ENCODE peak calls at places on chromosome 7, in four cellular contexts. M is iPS DF 6.9, D is endodermal cell, S is left lung. V is an unnamed sample.

GRCh38 chr7:70694909-70695803 is 436.8 kb upstream of the GALNT17 start:
- DNase-seq in D (peak; percentile 76), M (no peak), S (no peak), V (no peak)

GRCh38 chr7:19713676-19714075 is 4.8 kb upstream of the POLR1F start:
- DNase-seq in D (peak; percentile 67), S (no peak), M (no peak), V (no peak)

GRCh38 chr7:78770422-78771410 is 682.8 kb downstream of the MAGI2 start:
- DNase-seq in D (peak; percentile 88), M (peak; percentile 35), S (no peak), V (peak; percentile 23)

GRCh38 chr7:67794544-67794943 is 797.9 kb downstream of the TYW1 start:
- DNase-seq in M (no peak), D (no peak), S (no peak), V (no peak)

GRCh38 chr7:129771928-129772479 is 160.5 kb downstream of the NRF1 start:
- DNase-seq in S (peak; percentile 64), D (peak; percentile 67), M (no peak), V (no peak)

GRCh38 chr7:102175423-102176170 is 111.1 kb upstream of the SH2B2 start:
- DNase-seq in D (no peak), M (no peak), S (no peak), V (peak; percentile 20)

GRCh38 chr7:94394399-94395140 is at the start of gene COL1A2:
- DNase-seq in S (peak; percentile 68), M (no peak), D (peak; percentile 90), V (no peak)

GRCh38 chr7:17130281-17131059 is 168.0 kb upstream of the AHR start:
- DNase-seq in D (peak; percentile 60), S (no peak), M (no peak), V (no peak)

GRCh38 chr7:25196132-25196896 is 32.0 kb downstream of the NPVF start:
- DNase-seq in M (no peak), S (no peak), D (no peak), V (no peak)

GRCh38 chr7:137986252-137987010 is 15.5 kb downstream of the CREB3L2 start:
- DNase-seq in M (no peak), S (no peak), D (no peak), V (no peak)

GRCh38 chr7:48112431-48113165 is 23.5 kb downstream of the UPP1 start:
- DNase-seq in S (no peak), M (no peak), D (no peak), V (no peak)

DNA sequence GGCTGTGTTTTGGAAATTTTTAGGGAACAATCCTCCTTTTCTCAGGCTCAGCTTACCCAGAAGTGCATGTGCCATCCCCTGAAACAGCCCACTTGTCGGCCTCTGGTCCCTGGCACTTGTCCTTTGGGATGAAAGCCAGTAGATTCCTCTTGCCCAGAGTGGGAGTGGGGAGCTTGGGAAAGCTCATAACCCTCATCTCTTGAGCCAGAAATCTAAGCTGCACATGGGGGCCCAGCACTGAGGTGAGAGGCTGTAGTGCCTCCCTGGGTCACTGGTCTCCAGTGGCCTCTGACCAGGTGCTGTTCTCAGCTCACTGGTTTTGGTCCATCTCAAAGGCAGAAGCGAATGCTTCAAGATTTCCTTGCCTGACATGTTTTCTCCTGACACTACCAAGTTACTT is 150.3 kb downstream of the RNF216 start:
- DNase-seq in S (no peak), M (no peak), D (no peak), V (no peak)
- H3K27ac ChIP-seq in S (no peak overlapping the region), M (no peak overlapping the region), D (no peak overlapping the region), V (no peak overlapping the region)

GRCh38 chr7:74289018-74289659 is at the start of gene CLIP2:
- DNase-seq in D (peak; percentile 94), S (peak; percentile 96), M (no peak), V (peak; percentile 81)
- H3K27ac ChIP-seq in D (peak within 1 kb of the TSS; percentile 89), S (peak within 1 kb of the TSS; percentile 53), M (no peak within 1 kb of the TSS), V (peak within 1 kb of the TSS; percentile 90)

GRCh38 chr7:106679153-106679931 is 18.4 kb upstream of the CCDC71L start:
- DNase-seq in D (no peak), M (no peak), S (no peak), V (no peak)

GRCh38 chr7:106683941-106684340 is 23.0 kb upstream of the CCDC71L start:
- DNase-seq in M (no peak), S (no peak), D (no peak), V (no peak)

GRCh38 chr7:106681815-106682495 is 21.0 kb upstream of the CCDC71L start:
- DNase-seq in M (no peak), S (no peak), D (no peak), V (no peak)

DNA sequence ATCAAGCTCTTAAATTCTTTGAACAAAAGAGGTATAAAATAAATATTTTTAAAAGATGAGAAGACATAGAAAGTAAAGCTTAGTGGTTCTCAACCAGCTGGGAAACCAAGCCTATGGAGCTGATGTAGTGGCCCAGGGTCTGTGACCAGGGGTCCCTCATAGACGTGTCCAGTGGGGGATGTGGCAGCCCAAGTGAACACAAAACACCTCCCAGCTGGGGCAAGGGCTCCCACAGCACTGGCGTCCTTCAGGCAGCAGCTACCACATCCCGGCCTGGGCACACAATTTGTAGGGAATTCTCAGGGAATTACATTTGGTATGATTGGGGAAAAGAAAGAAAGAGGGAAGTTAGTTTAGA is 17.8 kb upstream of the CCDC71L start:
- DNase-seq in S (no peak), M (no peak), D (no peak), V (no peak)
- H3K27ac ChIP-seq in S (no peak overlapping the region), M (no peak overlapping the region), D (no peak overlapping the region), V (no peak overlapping the region)

DNA sequence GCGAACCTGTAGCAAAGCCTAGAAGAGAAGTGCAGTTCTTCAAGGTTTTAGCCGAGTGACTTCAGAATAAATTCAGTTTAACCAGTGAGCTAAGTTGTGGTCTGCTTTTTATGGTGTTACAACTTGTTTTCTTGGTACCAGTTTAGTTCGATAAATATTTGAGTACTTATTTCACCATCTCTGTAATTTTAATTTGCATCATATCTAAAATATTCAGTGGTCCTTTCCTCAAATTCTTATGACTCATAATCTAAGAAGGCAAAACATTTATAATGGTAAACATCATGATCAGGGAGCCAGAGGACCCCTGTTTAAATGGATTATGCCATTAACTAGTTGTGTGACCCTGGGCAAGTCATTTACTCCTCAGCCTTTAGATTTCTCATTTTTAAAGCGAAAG is 4.1 kb upstream of the BMPER start:
- DNase-seq in S (no peak), D (no peak), M (no peak), V (no peak)
- H3K27ac ChIP-seq in S (no peak overlapping the region), D (no peak overlapping the region), M (no peak overlapping the region), V (no peak overlapping the region)

V was measured in substantia nigra.